ENCODE peak calls at places on chromosomes 5 and 9, in four cellular contexts. X is GM12865, O is kidney epithelial cell, Q is H7. K is an unnamed sample.

GRCh38 chr5:175365866-175366265 is 78.1 kb downstream of the DRD1 start:
- DNase-seq in X (no peak), O (no peak), Q (no peak), K (no peak)

GRCh38 chr9:95753762-95754465 is 121.6 kb upstream of the ERCC6L2 start:
- DNase-seq in X (no peak), O (no peak), Q (no peak), K (no peak)

GRCh38 chr5:95857185-95857945 is 34.8 kb upstream of the GLRX start:
- DNase-seq in X (no peak), O (no peak), Q (no peak), K (no peak)

GRCh38 chr5:125043781-125044391 is 297.4 kb upstream of the ZNF608 start:
- DNase-seq in X (no peak), O (peak), Q (no peak), K (no peak)

GRCh38 chr9:7970666-7971335 is 171.2 kb upstream of the DMAC1 start:
- DNase-seq in X (no peak), O (no peak), Q (no peak), K (no peak)

GRCh38 chr5:35285011-35285410 is 54.7 kb upstream of the PRLR start:
- DNase-seq in X (no peak), O (no peak), Q (no peak), K (no peak)

GRCh38 chr9:22107646-22108045 is 98.5 kb upstream of the CDKN2B start:
- DNase-seq in X (no peak), O (no peak), Q (no peak), K (no peak)

GRCh38 chr5:65769539-65769938 is 47.5 kb downstream of the NLN start:
- DNase-seq in X (no peak), O (peak), Q (no peak), K (no peak)

GRCh38 chr5:147037517-147038205 is 159.1 kb upstream of the PPP2R2B start:
- DNase-seq in X (peak), O (peak), Q (no peak), K (no peak)

GRCh38 chr9:105437704-105438103 is 10.1 kb upstream of the FSD1L start:
- DNase-seq in X (no peak), O (no peak), Q (no peak), K (no peak)
- H3K4me3 ChIP-seq in X (no peak), O (no peak), Q (no peak), K (no peak)

DNA sequence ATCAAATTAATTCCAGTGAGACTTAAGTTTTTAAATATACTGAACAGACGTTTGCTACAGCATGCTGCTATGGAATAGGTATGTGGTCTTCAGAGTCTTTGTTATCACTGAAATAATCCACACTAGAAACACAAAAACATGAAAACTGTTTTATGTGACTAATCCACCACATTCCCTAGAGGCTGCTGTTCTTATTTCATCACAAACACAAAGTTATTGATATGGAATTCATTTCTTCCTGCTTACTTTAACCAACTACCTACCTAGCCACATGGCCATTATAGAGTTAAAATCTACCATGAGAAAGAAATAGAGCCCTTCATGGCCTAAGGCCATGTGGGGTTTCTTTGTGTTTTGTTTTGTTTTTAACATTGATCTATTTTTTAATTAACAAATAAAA is 232.3 kb upstream of the PTGER4 start:
- DNase-seq in X (no peak), O (no peak), Q (no peak), K (no peak)
- H3K4me3 ChIP-seq in X (no peak), O (no peak), Q (no peak), K (no peak)

GRCh38 chr9:14993061-14993800 is 83.0 kb upstream of the FREM1 start:
- DNase-seq in X (peak), O (peak), Q (peak), K (peak)

GRCh38 chr9:14993891-14994554 is 83.8 kb upstream of the FREM1 start:
- DNase-seq in X (no peak), O (no peak), Q (no peak), K (no peak)

GRCh38 chr9:14994738-14995137 is 84.5 kb upstream of the FREM1 start:
- DNase-seq in X (no peak), O (no peak), Q (no peak), K (no peak)

GRCh38 chr9:14992025-14992424 is 81.8 kb upstream of the FREM1 start:
- DNase-seq in X (peak), O (no peak), Q (no peak), K (no peak)

GRCh38 chr9:14992516-14992915 is 82.3 kb upstream of the FREM1 start:
- DNase-seq in X (no peak), O (no peak), Q (no peak), K (no peak)
- H3K4me3 ChIP-seq in X (no peak), O (peak), Q (peak), K (peak)

GRCh38 chr9:25117791-25118190 is 560.5 kb downstream of the TUSC1 start:
- DNase-seq in X (no peak), O (no peak), Q (no peak), K (no peak)

GRCh38 chr9:25121811-25122210 is 556.4 kb downstream of the TUSC1 start:
- DNase-seq in X (no peak), O (no peak), Q (no peak), K (no peak)
- H3K4me3 ChIP-seq in X (no peak), O (no peak), Q (no peak), K (no peak)

DNA sequence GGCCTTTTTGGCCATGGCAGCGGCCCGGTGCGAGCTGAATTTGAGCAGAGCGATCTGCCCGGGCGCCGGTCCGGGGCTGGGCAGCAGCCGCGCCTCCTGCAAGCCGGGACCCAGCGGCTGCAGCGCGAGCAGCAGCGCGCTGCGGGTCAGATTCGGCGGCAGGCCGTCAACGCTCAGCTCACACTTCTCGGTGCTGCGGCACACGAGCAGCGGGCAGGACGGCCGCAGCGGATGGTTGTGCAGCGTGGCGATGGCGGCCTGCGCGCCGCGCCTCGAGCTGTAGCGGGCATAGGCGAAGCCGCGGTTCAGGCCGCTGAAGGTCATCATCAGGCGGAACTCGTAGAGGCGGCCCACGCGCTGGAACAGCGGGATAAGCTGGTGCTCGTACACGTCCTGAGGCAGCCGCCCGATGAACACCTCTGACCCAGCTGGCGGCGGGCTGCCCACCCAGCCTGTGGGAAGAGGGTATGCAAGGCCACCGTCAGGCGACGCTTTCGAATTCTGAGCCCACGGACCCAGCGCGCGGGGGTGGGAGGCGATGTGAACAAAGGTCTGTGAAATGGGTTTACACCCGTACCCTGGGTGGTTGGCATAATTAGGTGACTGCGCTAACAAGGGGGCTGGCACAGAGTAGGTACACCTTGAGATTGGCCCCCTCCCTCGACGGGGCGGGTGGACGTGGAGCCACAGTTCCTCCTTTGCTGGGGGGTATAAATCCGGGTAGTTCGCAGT is 755 bp downstream of the DND1 start:
- DNase-seq in X (no peak), O (no peak), Q (peak), K (peak)
- H3K4me3 ChIP-seq in X (no peak), O (no peak), Q (peak), K (no peak)

GRCh38 chr5:64691333-64691732 is 1.0 kb downstream of the SHISAL2B start:
- DNase-seq in X (no peak), O (no peak), Q (peak), K (no peak)
- H3K4me3 ChIP-seq in X (no peak), O (no peak), Q (peak), K (no peak)

GRCh38 chr5:73507062-73507461 is 8.8 kb downstream of the BTF3 start:
- DNase-seq in X (no peak), O (no peak), Q (no peak), K (no peak)
- H3K4me3 ChIP-seq in X (no peak), O (no peak), Q (no peak), K (no peak)

DNA sequence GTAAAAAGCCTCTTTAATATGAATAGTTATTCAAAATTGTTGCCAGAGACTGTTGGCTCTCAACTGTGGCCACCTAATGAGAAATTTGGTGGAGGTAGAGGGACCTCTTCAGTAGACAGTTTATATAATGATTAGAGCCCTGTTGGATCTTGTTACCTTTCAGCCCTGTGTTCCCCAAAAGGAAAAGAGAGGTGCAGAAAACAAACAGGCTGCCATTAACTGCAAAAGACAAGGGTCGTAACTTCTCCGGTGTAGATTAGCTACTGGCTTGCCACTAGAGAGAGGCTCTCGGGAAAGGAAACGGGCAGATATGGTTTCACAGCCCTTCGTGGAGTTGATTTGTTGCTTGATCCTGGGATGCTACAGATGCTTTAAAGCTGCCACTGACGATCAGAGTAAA is 7.8 kb downstream of the FST start:
- DNase-seq in X (no peak), O (no peak), Q (no peak), K (no peak)
- H3K4me3 ChIP-seq in X (no peak), O (no peak), Q (no peak), K (no peak)

DNA sequence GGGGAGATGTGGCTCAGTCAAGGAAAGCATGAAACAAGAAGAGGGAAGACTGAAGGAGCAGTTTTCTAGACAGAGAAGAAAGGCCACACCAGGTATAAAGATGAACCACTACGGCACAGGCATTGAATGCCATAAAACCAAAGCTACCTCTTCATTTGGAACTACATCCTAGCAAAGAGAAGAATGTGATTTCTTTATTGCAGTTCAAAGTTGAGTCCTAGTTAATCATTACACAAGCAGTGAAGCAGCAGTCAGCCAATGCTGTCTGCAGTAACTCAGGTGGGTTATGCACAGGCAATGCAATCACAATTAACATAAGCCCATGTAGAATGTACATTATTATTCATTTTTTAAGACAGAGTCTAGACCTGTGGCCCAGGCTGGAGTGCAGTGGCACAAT is 21.7 kb upstream of the PCAT7 start:
- DNase-seq in X (no peak), O (no peak), Q (no peak), K (no peak)
- H3K4me3 ChIP-seq in X (no peak), O (no peak), Q (no peak), K (no peak)

GRCh38 chr9:4798281-4798680 is 5.5 kb downstream of the RCL1 start:
- DNase-seq in X (no peak), O (no peak), Q (no peak), K (no peak)
- H3K4me3 ChIP-seq in X (no peak), O (no peak), Q (no peak), K (no peak)